ENCODE peak calls at places on chromosome 12, in eight cellular contexts. C is AG10803, V is ovary, N is A549, X is GM12878, S is dorsolateral prefrontal cortex, A is GM10248, G is breast epithelium. R is an unnamed sample.

GRCh38 chr12:108338915-108339657 is at the start of gene CMKLR1:
- DNase-seq in C (no peak), N (no peak), A (no peak), X (no peak), G (peak), S (no peak), V (peak), R (no peak)

GRCh38 chr12:38961044-38961443 is 55.7 kb upstream of the CPNE8 start:
- DNase-seq in X (no peak), N (no peak), V (no peak), S (no peak), A (no peak), G (no peak), C (no peak), R (no peak)

GRCh38 chr12:72346331-72346944 is 74.3 kb downstream of the TRHDE start:
- DNase-seq in N (peak), G (no peak), S (peak), C (peak), A (peak), V (peak), X (peak), R (peak)

GRCh38 chr12:4224211-4224878 is 49.2 kb upstream of the CCND2 start:
- DNase-seq in G (no peak), X (no peak), N (no peak), S (no peak), C (no peak), A (no peak), V (no peak), R (no peak)

GRCh38 chr12:6957151-6957701 is 6.1 kb downstream of the PTPN6 start:
- DNase-seq in A (no peak), C (no peak), V (peak), X (no peak), N (no peak), S (no peak), G (no peak), R (peak)

GRCh38 chr12:31494455-31494854 is 96.5 kb downstream of the DENND5B start:
- DNase-seq in X (no peak), N (no peak), G (no peak), C (no peak), S (no peak), V (no peak), A (no peak), R (no peak)

GRCh38 chr12:84789184-84789583 is 123.4 kb downstream of the SLC6A15 start:
- DNase-seq in C (no peak), N (no peak), S (no peak), G (no peak), V (no peak), X (no peak), A (no peak), R (no peak)

GRCh38 chr12:101018540-101018939 is 191.5 kb downstream of the SLC5A8 start:
- DNase-seq in X (no peak), G (no peak), C (peak), A (no peak), V (no peak), S (no peak), N (peak), R (no peak)

GRCh38 chr12:113302925-113303640 is 31.8 kb downstream of the SLC8B1 start:
- DNase-seq in N (no peak), X (no peak), G (no peak), A (no peak), C (no peak), V (no peak), S (no peak), R (peak)

GRCh38 chr12:23426328-23426727 is 523.1 kb downstream of the SOX5 start:
- DNase-seq in C (no peak), N (no peak), A (no peak), S (no peak), X (no peak), V (no peak), G (no peak), R (no peak)

GRCh38 chr12:131511803-131512564 is 198.9 kb upstream of the SFSWAP start:
- DNase-seq in S (no peak), C (no peak), A (no peak), N (no peak), G (no peak), V (no peak), X (no peak), R (no peak)

GRCh38 chr12:39966251-39966650 is 139.6 kb downstream of the SLC2A13 start:
- DNase-seq in S (no peak), G (no peak), C (no peak), N (no peak), V (no peak), X (no peak), A (no peak), R (no peak)

GRCh38 chr12:126171936-126172559 is 1106.8 kb downstream of the AACS start:
- DNase-seq in V (no peak), N (no peak), C (no peak), X (no peak), A (no peak), S (no peak), G (no peak), R (no peak)

GRCh38 chr12:120757949-120758348 is 32.3 kb downstream of the ACADS start:
- DNase-seq in N (no peak), C (no peak), A (no peak), S (no peak), V (no peak), X (no peak), G (no peak), R (no peak)

GRCh38 chr12:67748761-67749075 is 100.2 kb downstream of the DYRK2 start:
- DNase-seq in V (no peak), A (no peak), N (no peak), C (peak), G (no peak), X (no peak), S (no peak), R (no peak)

GRCh38 chr12:131457028-131457310 is 253.9 kb upstream of the SFSWAP start:
- DNase-seq in G (no peak), A (no peak), X (no peak), S (no peak), N (no peak), C (no peak), V (no peak), R (no peak)

GRCh38 chr12:80778005-80778541 is 61.4 kb downstream of the MYF5 start:
- DNase-seq in X (peak), A (peak), C (peak), G (peak), V (no peak), N (no peak), S (no peak), R (peak)

GRCh38 chr12:17235996-17236395 is 630.0 kb upstream of the LMO3 start:
- DNase-seq in C (no peak), S (no peak), N (no peak), G (no peak), V (no peak), X (no peak), A (no peak), R (no peak)

GRCh38 chr12:120775862-120776552 is 50.4 kb downstream of the ACADS start:
- DNase-seq in A (no peak), S (no peak), C (no peak), G (no peak), V (no peak), N (no peak), X (no peak), R (no peak)

GRCh38 chr12:66329941-66330340 is 27.6 kb downstream of the HELB start:
- DNase-seq in A (no peak), S (no peak), X (no peak), G (peak), V (no peak), N (no peak), C (no peak), R (no peak)

GRCh38 chr12:55515696-55516095 is 23.5 kb downstream of the OR6C68 start:
- DNase-seq in X (no peak), C (no peak), N (no peak), S (no peak), G (no peak), A (no peak), V (no peak), R (peak)

GRCh38 chr12:48296586-48297396 is 53.9 kb downstream of the ZNF641 start:
- DNase-seq in N (no peak), S (peak), C (peak), A (peak), V (peak), X (no peak), G (peak), R (peak)

GRCh38 chr12:69196302-69197288 is 42.8 kb upstream of the CPSF6 start:
- DNase-seq in S (no peak), G (no peak), X (no peak), V (no peak), N (no peak), C (peak), A (no peak), R (no peak)

GRCh38 chr12:108640802-108641445 is 7.2 kb upstream of the SELPLG start:
- DNase-seq in A (no peak), G (no peak), S (no peak), N (no peak), C (peak), X (no peak), V (peak), R (no peak)

GRCh38 chr12:132904718-132905328 is 17.4 kb upstream of the CHFR start:
- DNase-seq in V (peak), N (no peak), A (peak), S (peak), G (peak), X (no peak), C (peak), R (peak)

GRCh38 chr12:124915249-124916236 is 1.1 kb upstream of the UBC start:
- DNase-seq in X (no peak), N (no peak), G (peak), V (no peak), S (no peak), C (peak), A (no peak), R (peak)

GRCh38 chr12:57575771-57576612 is 15.0 kb upstream of the PIP4K2C start:
- DNase-seq in X (no peak), C (no peak), G (no peak), V (no peak), A (no peak), N (no peak), S (no peak), R (no peak)

GRCh38 chr12:46518184-46518583 is 145.6 kb upstream of the SLC38A2 start:
- DNase-seq in S (no peak), C (peak), V (peak), G (no peak), X (no peak), N (no peak), A (no peak), R (no peak)

GRCh38 chr12:46516933-46517578 is 144.5 kb upstream of the SLC38A2 start:
- DNase-seq in X (peak), N (no peak), G (no peak), S (no peak), V (no peak), A (peak), C (no peak), R (peak)

GRCh38 chr12:46516238-46516932 is 143.8 kb upstream of the SLC38A2 start:
- DNase-seq in A (no peak), S (no peak), C (no peak), X (no peak), V (no peak), G (no peak), N (no peak), R (no peak)

GRCh38 chr12:46518729-46519128 is 146.2 kb upstream of the SLC38A2 start:
- DNase-seq in A (no peak), N (no peak), S (no peak), C (peak), V (no peak), G (no peak), X (no peak), R (no peak)

DNA sequence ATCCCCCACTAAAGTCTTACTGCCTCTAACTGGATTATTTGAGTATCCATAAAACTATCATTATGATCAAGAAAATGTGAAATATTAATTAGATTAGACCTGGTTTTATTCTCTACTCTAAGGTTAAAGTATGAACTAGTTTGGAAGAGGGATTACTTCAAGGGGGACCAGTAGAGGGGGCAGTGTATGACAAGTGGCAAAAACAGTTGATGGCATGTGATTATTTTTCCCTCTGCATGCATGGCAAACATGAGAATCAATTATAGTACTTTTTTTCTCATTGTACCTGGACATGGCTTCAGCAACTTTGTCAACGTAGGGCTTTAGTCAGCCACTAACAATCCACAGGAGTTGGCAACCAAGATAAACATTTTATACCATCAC is 145.0 kb upstream of the SLC38A2 start:
- DNase-seq in C (no peak), G (no peak), S (no peak), N (no peak), V (no peak), X (no peak), A (no peak), R (peak)
- TF ChIP-seq CTCF in C (no peak), G (no peak), S (no peak), N (no peak), V (no peak), X (peak), A (peak), R (no peak)

DNA sequence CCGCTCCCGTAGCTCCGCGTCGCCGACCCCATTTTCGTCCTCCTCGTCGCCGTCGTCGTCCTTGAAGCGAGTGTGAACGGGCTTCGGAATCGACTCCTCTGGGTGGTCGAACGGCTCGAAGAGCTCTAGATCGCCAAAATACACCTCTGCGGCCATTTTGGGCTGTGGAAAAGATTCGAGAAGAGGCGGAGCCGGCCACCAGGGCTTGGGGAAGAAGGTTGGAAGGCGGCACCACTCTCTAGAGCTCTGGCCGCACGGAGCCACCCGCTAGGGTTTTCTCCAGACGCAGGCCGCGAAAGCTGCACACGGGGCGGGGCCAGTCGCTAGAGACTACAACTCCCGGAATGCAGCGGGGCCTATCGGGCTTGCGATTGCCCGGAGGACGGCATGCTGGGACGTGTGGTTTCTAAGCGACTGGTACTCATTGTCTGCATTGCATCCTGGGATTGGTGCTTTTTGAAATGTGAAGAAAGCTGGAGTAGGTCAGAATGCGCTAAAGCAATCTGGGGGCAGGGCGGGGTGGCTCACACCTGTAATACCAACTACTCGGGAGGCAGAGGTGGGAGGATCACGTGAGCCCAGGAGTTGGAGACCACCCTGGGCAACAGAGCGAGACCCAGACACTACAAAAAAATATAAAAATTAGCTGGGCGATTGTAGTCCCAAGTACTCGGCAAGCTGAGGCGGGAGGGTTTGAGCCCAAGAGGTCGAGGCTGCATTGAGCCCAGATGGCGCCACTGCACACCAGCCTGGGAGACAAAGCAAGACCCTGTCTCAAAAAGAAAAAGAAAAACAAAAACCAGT is at the start of gene ZCCHC8:
- DNase-seq in C (peak), A (peak), G (peak), V (peak), N (peak), X (peak), S (peak), R (peak)
- TF ChIP-seq CTCF in C (peak), A (peak), G (peak), V (no peak), N (peak), X (peak), S (peak), R (no peak)

DNA sequence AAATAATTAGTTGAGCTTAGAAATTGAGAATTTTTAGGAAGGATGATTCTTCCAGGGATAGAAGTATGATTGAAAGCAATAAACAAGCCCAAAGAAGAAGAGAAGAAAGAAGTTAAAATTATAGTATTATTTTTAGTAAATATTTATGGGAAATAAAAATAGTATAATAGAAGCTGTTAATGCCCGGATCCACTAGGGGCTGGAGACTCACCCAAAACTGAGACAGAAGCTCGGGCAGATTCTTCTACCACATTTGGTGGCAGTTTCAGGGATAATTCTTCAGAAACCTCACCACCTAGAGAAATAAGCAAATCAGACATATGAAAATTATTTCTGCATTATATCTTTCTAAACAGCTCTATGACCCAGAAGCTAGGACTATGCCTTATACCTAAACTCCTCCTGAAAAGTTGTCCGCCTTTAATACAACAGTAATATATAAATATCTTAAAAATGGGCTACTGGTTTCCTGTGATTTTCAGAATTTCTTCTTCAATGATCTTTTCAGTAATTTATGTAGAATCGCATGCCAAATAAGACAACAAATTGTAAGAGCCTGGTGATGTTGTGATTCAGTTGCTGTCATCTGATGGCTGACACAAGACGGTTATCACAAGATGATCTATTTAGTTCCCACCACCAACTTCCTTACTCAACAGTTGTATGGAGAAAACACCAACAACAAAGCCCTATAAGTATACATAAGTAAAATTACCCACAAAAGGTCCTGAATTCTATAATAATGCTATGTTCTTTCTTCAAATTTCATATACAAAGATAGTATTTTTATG is 35.6 kb downstream of the A2M start:
- DNase-seq in N (no peak), X (no peak), S (no peak), G (no peak), A (no peak), V (no peak), C (no peak), R (no peak)
- TF ChIP-seq CTCF in N (no peak), X (no peak), S (no peak), G (no peak), A (no peak), V (no peak), C (no peak), R (no peak)

GRCh38 chr12:53105256-53105655 is 2.0 kb downstream of the SOAT2 start:
- DNase-seq in S (no peak), N (no peak), G (no peak), V (no peak), A (no peak), X (no peak), C (no peak), R (no peak)
- TF ChIP-seq CTCF in S (no peak), N (no peak), G (no peak), V (no peak), A (no peak), X (no peak), C (no peak), R (no peak)

GRCh38 chr12:77300815-77301214 is 235.4 kb upstream of the E2F7 start:
- DNase-seq in N (no peak), C (no peak), S (no peak), V (no peak), A (no peak), G (no peak), X (no peak), R (no peak)

GRCh38 chr12:77299001-77299400 is 233.6 kb upstream of the E2F7 start:
- DNase-seq in C (peak), X (no peak), N (no peak), A (no peak), V (no peak), S (no peak), G (no peak), R (no peak)

GRCh38 chr12:77299910-77300772 is 234.8 kb upstream of the E2F7 start:
- DNase-seq in X (no peak), C (peak), V (no peak), A (no peak), N (no peak), G (no peak), S (no peak), R (no peak)
- TF ChIP-seq CTCF in X (no peak), C (no peak), V (no peak), A (no peak), N (no peak), G (no peak), S (no peak), R (no peak)

GRCh38 chr12:127528576-127528975 is 738.4 kb upstream of the TMEM132C start:
- DNase-seq in N (no peak), S (no peak), G (no peak), X (no peak), C (no peak), A (no peak), V (no peak), R (no peak)

GRCh38 chr12:127531561-127531960 is 735.4 kb upstream of the TMEM132C start:
- DNase-seq in S (no peak), C (no peak), V (no peak), X (no peak), G (no peak), N (no peak), A (no peak), R (no peak)

DNA sequence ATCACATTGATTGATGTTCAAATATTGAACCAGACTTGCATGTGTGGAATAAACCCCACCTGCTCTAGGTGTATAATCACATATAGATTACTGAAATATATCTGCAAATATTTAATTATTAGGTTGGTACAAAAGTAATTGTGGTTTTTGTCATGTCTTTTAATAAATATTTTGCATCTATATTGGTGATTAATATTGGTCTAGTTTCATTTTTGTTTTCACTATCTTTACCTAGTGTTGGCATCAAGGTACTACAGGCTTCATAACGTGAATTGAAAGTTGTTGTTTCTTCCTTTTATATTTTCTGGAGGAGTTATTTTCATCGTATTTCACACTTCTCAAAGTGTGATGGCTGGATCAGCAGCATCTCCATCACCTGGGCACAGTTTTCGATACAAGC is 740.0 kb upstream of the TMEM132C start:
- DNase-seq in G (no peak), N (no peak), X (no peak), S (no peak), V (no peak), C (no peak), A (no peak), R (no peak)
- TF ChIP-seq CTCF in G (no peak), N (no peak), X (no peak), S (no peak), V (no peak), C (no peak), A (no peak), R (no peak)

GRCh38 chr12:81992461-81992860 is 233.3 kb upstream of the PPFIA2 start:
- DNase-seq in C (no peak), X (no peak), S (no peak), V (no peak), N (no peak), A (no peak), G (no peak), R (peak)
- TF ChIP-seq CTCF in C (peak), X (peak), S (peak), V (no peak), N (no peak), A (no peak), G (no peak), R (peak)

R was measured in activated CD8-positive, alpha-beta T cell treated with anti-CD3 and anti-CD28 coated beads for 36 hours.